ENCODE peak calls at places on chromosomes 13 and 19, in ten cellular contexts. K, X, Q, H, F, G, M, U, W and O are unnamed samples.
A peak's percentile ranks its signal among the peaks of the same experiment; 100 is the strongest.

GRCh38 chr13:37143901-37144300 is 38.4 kb upstream of the CSNK1A1L start:
- ATAC-seq in W (no peak), M (no peak), H (no peak), U (no peak), K (no peak), F (no peak), Q (no peak), G (no peak), X (no peak), O (no peak)

GRCh38 chr13:38879278-38879677 is 111.4 kb downstream of the STOML3 start:
- ATAC-seq in K (no peak), Q (no peak), M (no peak), F (no peak), G (no peak), H (no peak), W (no peak), U (no peak), X (no peak), O (no peak)

GRCh38 chr13:99626461-99627082 is 125.3 kb downstream of the TM9SF2 start:
- ATAC-seq in F (no peak), M (no peak), H (peak; percentile 31), Q (peak; percentile 61), K (peak; percentile 59), U (peak; percentile 74), G (peak; percentile 74), X (no peak), W (no peak), O (no peak)

GRCh38 chr13:48586591-48587103 is 53.8 kb upstream of the RCBTB2 start:
- ATAC-seq in G (peak; percentile 45), U (no peak), H (peak; percentile 31), X (no peak), M (no peak), W (peak; percentile 35), Q (peak; percentile 72), F (peak; percentile 54), K (no peak), O (no peak)

GRCh38 chr19:41735071-41735623 is 20.2 kb upstream of the CEACAM6 start:
- ATAC-seq in M (no peak), U (no peak), H (peak; percentile 12), G (no peak), Q (no peak), W (peak; percentile 49), K (no peak), X (no peak), F (no peak), O (no peak)

GRCh38 chr13:106573855-106574254 is 5.9 kb upstream of the ARGLU1 start:
- ATAC-seq in U (no peak), M (no peak), K (no peak), X (no peak), H (peak; percentile 78), W (peak; percentile 69), F (no peak), Q (no peak), G (peak; percentile 62), O (no peak)

GRCh38 chr19:12792853-12793289 is 1.6 kb downstream of the JUNB start:
- ATAC-seq in U (no peak), G (no peak), X (no peak), K (no peak), H (no peak), M (no peak), F (no peak), Q (no peak), W (no peak), O (no peak)

GRCh38 chr19:54481326-54481930 is 8.3 kb upstream of the CDC42EP5 start:
- ATAC-seq in F (peak; percentile 54), X (peak; percentile 58), U (peak; percentile 75), M (peak; percentile 63), Q (peak; percentile 45), W (peak; percentile 59), G (no peak), K (no peak), H (peak; percentile 72), O (peak; percentile 64)

GRCh38 chr13:77016241-77016812 is 10.6 kb downstream of the FBXL3 start:
- ATAC-seq in M (no peak), W (no peak), H (no peak), F (no peak), K (no peak), G (peak; percentile 45), U (no peak), X (no peak), Q (peak; percentile 42), O (no peak)

GRCh38 chr19:54523403-54523802 is 20.8 kb downstream of the LAIR2 start:
- ATAC-seq in H (no peak), U (no peak), G (no peak), F (no peak), K (no peak), M (peak; percentile 49), W (no peak), X (peak; percentile 75), Q (no peak), O (no peak)

GRCh38 chr13:52850396-52851152 is 2.1 kb upstream of the PCDH8 start:
- ATAC-seq in X (peak; percentile 77), M (peak; percentile 14), K (peak; percentile 70), U (peak; percentile 95), Q (peak; percentile 95), F (no peak), W (peak; percentile 94), H (peak; percentile 90), G (peak; percentile 85), O (peak; percentile 71)

GRCh38 chr13:110964229-110965037 is 49.6 kb upstream of the ANKRD10 start:
- ATAC-seq in F (no peak), U (no peak), M (no peak), Q (no peak), K (no peak), G (no peak), H (no peak), W (no peak), X (no peak), O (no peak)

GRCh38 chr13:93248627-93249047 is 22.0 kb downstream of the GPC6 start:
- ATAC-seq in F (no peak), M (no peak), K (no peak), G (peak; percentile 44), U (peak; percentile 80), X (no peak), Q (peak; percentile 39), H (peak; percentile 94), W (peak; percentile 95), O (no peak)

GRCh38 chr13:44342741-44343140 is 30.9 kb upstream of the SERP2 start:
- ATAC-seq in X (no peak), Q (no peak), G (no peak), H (no peak), F (no peak), U (no peak), W (no peak), M (no peak), K (no peak), O (no peak)

GRCh38 chr19:7250057-7250596 is 44.1 kb downstream of the INSR start:
- ATAC-seq in U (no peak), W (no peak), G (no peak), F (no peak), X (no peak), Q (no peak), M (no peak), H (no peak), K (no peak), O (no peak)

GRCh38 chr19:19427935-19428334 is 22.5 kb downstream of the GATAD2A start:
- ATAC-seq in K (no peak), G (no peak), F (no peak), X (no peak), Q (no peak), W (no peak), U (no peak), H (no peak), M (no peak), O (no peak)

GRCh38 chr19:6952956-6953355 is 65.6 kb downstream of the ADGRE1 start:
- ATAC-seq in K (no peak), U (no peak), H (no peak), W (no peak), Q (no peak), F (no peak), M (no peak), X (no peak), G (no peak), O (no peak)

GRCh38 chr19:38975214-38975860 is at the start of gene FBXO17:
- ATAC-seq in F (no peak), Q (peak; percentile 94), K (peak; percentile 61), M (no peak), H (peak; percentile 89), G (peak; percentile 92), U (peak; percentile 83), X (no peak), W (peak; percentile 93), O (no peak)

GRCh38 chr19:35519291-35519690 is 5.8 kb upstream of the DMKN start:
- ATAC-seq in U (peak; percentile 48), F (no peak), X (no peak), H (peak; percentile 9), G (no peak), Q (no peak), W (no peak), M (no peak), K (no peak), O (no peak)

GRCh38 chr19:10113964-10114650 is 2.6 kb downstream of the P2RY11 start:
- ATAC-seq in W (no peak), F (no peak), Q (peak; percentile 2), M (no peak), X (no peak), U (peak; percentile 34), G (no peak), H (no peak), K (no peak), O (no peak)

GRCh38 chr13:68627377-68627776 is 1397.2 kb upstream of the PCDH9 start:
- ATAC-seq in M (no peak), H (no peak), K (no peak), G (no peak), F (no peak), Q (no peak), W (no peak), U (no peak), X (no peak), O (no peak)

GRCh38 chr13:32175307-32175706 is 139.9 kb downstream of the ZAR1L start:
- ATAC-seq in Q (no peak), M (no peak), H (no peak), U (no peak), G (no peak), X (no peak), F (no peak), K (no peak), W (no peak), O (no peak)

GRCh38 chr13:28707629-28708427 is 10.9 kb downstream of the SLC46A3 start:
- ATAC-seq in X (peak; percentile 95), F (peak; percentile 68), M (no peak), Q (peak; percentile 43), K (peak; percentile 72), W (no peak), U (no peak), G (no peak), H (peak; percentile 64), O (peak; percentile 98)

GRCh38 chr13:108919036-108919907 is 289.9 kb downstream of the MYO16 start:
- ATAC-seq in K (no peak), U (peak; percentile 83), F (no peak), G (no peak), X (no peak), H (peak; percentile 78), W (peak; percentile 88), Q (no peak), M (no peak), O (no peak)

GRCh38 chr13:66635526-66635925 is 594.6 kb downstream of the PCDH9 start:
- ATAC-seq in Q (no peak), X (no peak), M (no peak), G (no peak), U (peak; percentile 91), W (no peak), H (no peak), K (no peak), F (no peak), O (no peak)

GRCh38 chr19:49583239-49583638 is 2.1 kb downstream of the PRRG2 start:
- ATAC-seq in W (no peak), G (no peak), H (no peak), M (no peak), Q (no peak), X (no peak), U (no peak), K (no peak), F (no peak), O (no peak)

GRCh38 chr13:45196622-45197021 is 4.2 kb downstream of the KCTD4 start:
- ATAC-seq in F (no peak), G (no peak), H (no peak), M (no peak), K (peak; percentile 44), U (no peak), W (no peak), X (no peak), Q (peak; percentile 65), O (no peak)

GRCh38 chr19:14561832-14562351 is 10.0 kb downstream of the NDUFB7 start:
- ATAC-seq in G (peak; percentile 60), Q (peak; percentile 48), K (peak; percentile 60), X (no peak), U (no peak), F (no peak), M (no peak), W (no peak), H (no peak), O (no peak)